ENCODE peak calls at places on chromosome 18, in five cellular contexts. One of them, this sample, is unnamed.

GRCh38 chr18:614980-615607 is 18.3 kb downstream of the CLUL1 start:
- DNase-seq in COR-L47: no peak
- DNase-seq in T-helper 2 cell: no peak
- DNase-seq in cerebellum: no peak
- DNase-seq in iris pigment epithelial cell: no peak
- DNase-seq in this sample: no peak

GRCh38 chr18:6728809-6729246 is 688 bp upstream of the ARHGAP28 start:
- DNase-seq in COR-L47: no peak
- DNase-seq in iris pigment epithelial cell: no peak
- DNase-seq in cerebellum: no peak
- DNase-seq in T-helper 2 cell: no peak
- DNase-seq in this sample: no peak

GRCh38 chr18:13216092-13216582 is 2.4 kb upstream of the LDLRAD4 start:
- DNase-seq in iris pigment epithelial cell: peak
- DNase-seq in COR-L47: peak
- DNase-seq in T-helper 2 cell: no peak
- DNase-seq in cerebellum: peak
- DNase-seq in this sample: peak

GRCh38 chr18:8688857-8689256 is 16.5 kb upstream of the MTCL1 start:
- DNase-seq in iris pigment epithelial cell: no peak
- DNase-seq in COR-L47: no peak
- DNase-seq in T-helper 2 cell: no peak
- DNase-seq in cerebellum: no peak
- DNase-seq in this sample: no peak

GRCh38 chr18:59725177-59725576 is 28.0 kb upstream of the CCBE1 start:
- DNase-seq in COR-L47: no peak
- DNase-seq in T-helper 2 cell: no peak
- DNase-seq in iris pigment epithelial cell: peak
- DNase-seq in cerebellum: no peak
- DNase-seq in this sample: no peak

GRCh38 chr18:78873916-78874505 is 105.6 kb upstream of the SALL3 start:
- DNase-seq in COR-L47: no peak
- DNase-seq in cerebellum: no peak
- DNase-seq in iris pigment epithelial cell: peak
- DNase-seq in T-helper 2 cell: no peak
- DNase-seq in this sample: no peak

GRCh38 chr18:44035554-44035953 is 645.1 kb upstream of the SETBP1 start:
- DNase-seq in iris pigment epithelial cell: peak
- DNase-seq in COR-L47: no peak
- DNase-seq in cerebellum: no peak
- DNase-seq in T-helper 2 cell: no peak
- DNase-seq in this sample: no peak

GRCh38 chr18:27113358-27113757 is 71.8 kb downstream of the CHST9 start:
- DNase-seq in cerebellum: no peak
- DNase-seq in T-helper 2 cell: no peak
- DNase-seq in iris pigment epithelial cell: no peak
- DNase-seq in COR-L47: no peak
- DNase-seq in this sample: no peak

GRCh38 chr18:13235981-13236380 is 17.4 kb downstream of the LDLRAD4 start:
- DNase-seq in iris pigment epithelial cell: no peak
- DNase-seq in cerebellum: peak
- DNase-seq in COR-L47: no peak
- DNase-seq in T-helper 2 cell: no peak
- DNase-seq in this sample: peak

GRCh38 chr18:46856975-46857374 is 60.3 kb downstream of the PIAS2 start:
- DNase-seq in iris pigment epithelial cell: peak
- DNase-seq in T-helper 2 cell: no peak
- DNase-seq in COR-L47: no peak
- DNase-seq in cerebellum: peak
- DNase-seq in this sample: peak

This sample was measured in G401.